ENCODE peak calls at places on chromosomes 2 and 18, in seven cellular contexts. One of them, this sample, is unnamed.
A peak's percentile ranks its signal among the peaks of the same experiment; 100 is the strongest.

GRCh38 chr2:36812196-36812595 is 115.7 kb downstream of the VIT start:
- DNase-seq in Peyer's patch: no peak
- DNase-seq in H1: peak; percentile 9
- DNase-seq in tibial nerve: no peak
- DNase-seq in cardiac muscle cell: peak; percentile 18
- DNase-seq in mammary epithelial cell: no peak
- DNase-seq in stomach: no peak
- DNase-seq in this sample: no peak

GRCh38 chr18:11324510-11324909 is 175.1 kb upstream of the PIEZO2 start:
- DNase-seq in Peyer's patch: no peak
- DNase-seq in H1: no peak
- DNase-seq in tibial nerve: no peak
- DNase-seq in cardiac muscle cell: no peak
- DNase-seq in mammary epithelial cell: no peak
- DNase-seq in stomach: no peak
- DNase-seq in this sample: no peak

GRCh38 chr2:18991177-18992168 is 366.9 kb downstream of the OSR1 start:
- DNase-seq in Peyer's patch: no peak
- DNase-seq in H1: no peak
- DNase-seq in tibial nerve: no peak
- DNase-seq in cardiac muscle cell: no peak
- DNase-seq in mammary epithelial cell: peak; percentile 70
- DNase-seq in stomach: peak; percentile 84
- DNase-seq in this sample: no peak

GRCh38 chr18:76212958-76213357 is 282.1 kb downstream of the ZNF516 start:
- DNase-seq in Peyer's patch: no peak
- DNase-seq in H1: no peak
- DNase-seq in tibial nerve: no peak
- DNase-seq in cardiac muscle cell: no peak
- DNase-seq in mammary epithelial cell: no peak
- DNase-seq in stomach: no peak
- DNase-seq in this sample: no peak

GRCh38 chr18:40608220-40608619 is 1346.8 kb upstream of the PIK3C3 start:
- DNase-seq in Peyer's patch: no peak
- DNase-seq in H1: no peak
- DNase-seq in tibial nerve: no peak
- DNase-seq in cardiac muscle cell: no peak
- DNase-seq in mammary epithelial cell: no peak
- DNase-seq in stomach: no peak
- DNase-seq in this sample: no peak

GRCh38 chr2:96241901-96242611 is 23.7 kb downstream of the TMEM127 start:
- DNase-seq in Peyer's patch: peak; percentile 77
- DNase-seq in H1: no peak
- DNase-seq in tibial nerve: no peak
- DNase-seq in cardiac muscle cell: no peak
- DNase-seq in mammary epithelial cell: peak; percentile 72
- DNase-seq in stomach: peak; percentile 34
- DNase-seq in this sample: peak; percentile 25

GRCh38 chr2:142803158-142803557 is 74.3 kb upstream of the KYNU start:
- DNase-seq in Peyer's patch: no peak
- DNase-seq in H1: no peak
- DNase-seq in tibial nerve: no peak
- DNase-seq in cardiac muscle cell: no peak
- DNase-seq in mammary epithelial cell: no peak
- DNase-seq in stomach: no peak
- DNase-seq in this sample: no peak

GRCh38 chr2:218387369-218388194 is 5.5 kb downstream of the SLC11A1 start:
- DNase-seq in Peyer's patch: no peak
- DNase-seq in H1: no peak
- DNase-seq in tibial nerve: no peak
- DNase-seq in cardiac muscle cell: peak; percentile 34
- DNase-seq in mammary epithelial cell: no peak
- DNase-seq in stomach: peak; percentile 66
- DNase-seq in this sample: no peak

GRCh38 chr2:32864337-32864736 is 82.4 kb upstream of the LTBP1 start:
- DNase-seq in Peyer's patch: no peak
- DNase-seq in H1: no peak
- DNase-seq in tibial nerve: no peak
- DNase-seq in cardiac muscle cell: no peak
- DNase-seq in mammary epithelial cell: no peak
- DNase-seq in stomach: no peak
- DNase-seq in this sample: no peak

GRCh38 chr2:20224716-20225293 is at the start of gene SDC1:
- DNase-seq in Peyer's patch: no peak
- DNase-seq in H1: no peak
- DNase-seq in tibial nerve: no peak
- DNase-seq in cardiac muscle cell: peak; percentile 80
- DNase-seq in mammary epithelial cell: peak; percentile 77
- DNase-seq in stomach: peak; percentile 79
- DNase-seq in this sample: no peak

GRCh38 chr2:11344956-11345671 is 678 bp upstream of the ROCK2 start:
- DNase-seq in Peyer's patch: peak; percentile 24
- DNase-seq in H1: peak; percentile 10
- DNase-seq in tibial nerve: peak; percentile 70
- DNase-seq in cardiac muscle cell: no peak
- DNase-seq in mammary epithelial cell: no peak
- DNase-seq in stomach: peak; percentile 51
- DNase-seq in this sample: peak; percentile 18

GRCh38 chr2:143603035-143603616 is 473.9 kb downstream of the ARHGAP15 start:
- DNase-seq in Peyer's patch: no peak
- DNase-seq in H1: no peak
- DNase-seq in tibial nerve: no peak
- DNase-seq in cardiac muscle cell: no peak
- DNase-seq in mammary epithelial cell: no peak
- DNase-seq in stomach: no peak
- DNase-seq in this sample: no peak

GRCh38 chr2:159146930-159147666 is 139.4 kb downstream of the WDSUB1 start:
- DNase-seq in Peyer's patch: no peak
- DNase-seq in H1: no peak
- DNase-seq in tibial nerve: no peak
- DNase-seq in cardiac muscle cell: no peak
- DNase-seq in mammary epithelial cell: no peak
- DNase-seq in stomach: peak; percentile 67
- DNase-seq in this sample: no peak

GRCh38 chr2:150586858-150587257 is 99.4 kb upstream of the RND3 start:
- DNase-seq in Peyer's patch: no peak
- DNase-seq in H1: no peak
- DNase-seq in tibial nerve: no peak
- DNase-seq in cardiac muscle cell: no peak
- DNase-seq in mammary epithelial cell: peak; percentile 86
- DNase-seq in stomach: no peak
- DNase-seq in this sample: no peak

GRCh38 chr18:75205760-75206109 is 3.2 kb downstream of the PTGR3 start:
- DNase-seq in Peyer's patch: no peak
- DNase-seq in H1: no peak
- DNase-seq in tibial nerve: no peak
- DNase-seq in cardiac muscle cell: no peak
- DNase-seq in mammary epithelial cell: no peak
- DNase-seq in stomach: no peak
- DNase-seq in this sample: no peak

GRCh38 chr2:120734930-120735611 is 597 bp upstream of the GLI2 start:
- DNase-seq in Peyer's patch: no peak
- DNase-seq in H1: no peak
- DNase-seq in tibial nerve: no peak
- DNase-seq in cardiac muscle cell: peak; percentile 20
- DNase-seq in mammary epithelial cell: no peak
- DNase-seq in stomach: peak; percentile 22
- DNase-seq in this sample: no peak

GRCh38 chr2:47272905-47273758 is 118.0 kb upstream of the STPG4 start:
- DNase-seq in Peyer's patch: no peak
- DNase-seq in H1: no peak
- DNase-seq in tibial nerve: no peak
- DNase-seq in cardiac muscle cell: peak; percentile 26
- DNase-seq in mammary epithelial cell: no peak
- DNase-seq in stomach: no peak
- DNase-seq in this sample: no peak

GRCh38 chr2:172087780-172088244 is 2.5 kb downstream of the DLX1 start:
- DNase-seq in Peyer's patch: no peak
- DNase-seq in H1: no peak
- DNase-seq in tibial nerve: no peak
- DNase-seq in cardiac muscle cell: no peak
- DNase-seq in mammary epithelial cell: no peak
- DNase-seq in stomach: no peak
- DNase-seq in this sample: no peak
- H3K27me3 ChIP-seq in Peyer's patch: no peaks in the 10 kb centered on the region
- H3K27me3 ChIP-seq in H1: peaks cover 94% of the 10 kb centered on the region
- H3K27me3 ChIP-seq in tibial nerve: peaks cover 100% of the 10 kb centered on the region
- H3K27me3 ChIP-seq in cardiac muscle cell: peaks cover 100% of the 10 kb centered on the region
- H3K27me3 ChIP-seq in mammary epithelial cell: peaks cover 8% of the 10 kb centered on the region
- H3K27me3 ChIP-seq in stomach: peaks cover 81% of the 10 kb centered on the region
- H3K27me3 ChIP-seq in this sample: peaks cover 99% of the 10 kb centered on the region

DNA sequence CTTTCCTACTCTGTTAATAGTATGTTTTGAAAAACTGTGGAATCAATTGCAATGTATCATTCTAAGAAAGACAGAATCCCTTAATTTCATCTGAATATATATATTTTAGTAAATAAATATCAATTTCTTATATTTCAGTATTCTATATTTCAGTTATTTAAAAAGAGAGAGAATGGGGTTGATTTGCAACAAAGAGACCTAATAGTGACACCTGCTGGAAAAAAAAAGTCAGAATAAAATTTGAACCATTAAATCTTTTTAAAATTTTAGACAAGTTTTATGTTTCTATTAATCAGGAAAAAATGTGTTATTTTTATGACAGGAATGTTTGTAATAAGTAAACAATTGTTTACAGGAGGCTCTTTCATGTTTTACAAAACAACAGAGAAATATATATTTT is 20.7 kb upstream of the CCNT2 start:
- DNase-seq in Peyer's patch: no peak
- DNase-seq in H1: no peak
- DNase-seq in tibial nerve: no peak
- DNase-seq in cardiac muscle cell: peak; percentile 25
- DNase-seq in mammary epithelial cell: no peak
- DNase-seq in stomach: no peak
- DNase-seq in this sample: no peak
- TF ChIP-seq CTCF in Peyer's patch: no peak
- TF ChIP-seq CTCF in H1: no peak
- TF ChIP-seq CTCF in tibial nerve: peak; percentile 41
- TF ChIP-seq CTCF in cardiac muscle cell: peak; percentile 34
- TF ChIP-seq CTCF in mammary epithelial cell: peak; percentile 21
- TF ChIP-seq CTCF in stomach: no peak
- TF ChIP-seq CTCF in this sample: peak; percentile 64

DNA sequence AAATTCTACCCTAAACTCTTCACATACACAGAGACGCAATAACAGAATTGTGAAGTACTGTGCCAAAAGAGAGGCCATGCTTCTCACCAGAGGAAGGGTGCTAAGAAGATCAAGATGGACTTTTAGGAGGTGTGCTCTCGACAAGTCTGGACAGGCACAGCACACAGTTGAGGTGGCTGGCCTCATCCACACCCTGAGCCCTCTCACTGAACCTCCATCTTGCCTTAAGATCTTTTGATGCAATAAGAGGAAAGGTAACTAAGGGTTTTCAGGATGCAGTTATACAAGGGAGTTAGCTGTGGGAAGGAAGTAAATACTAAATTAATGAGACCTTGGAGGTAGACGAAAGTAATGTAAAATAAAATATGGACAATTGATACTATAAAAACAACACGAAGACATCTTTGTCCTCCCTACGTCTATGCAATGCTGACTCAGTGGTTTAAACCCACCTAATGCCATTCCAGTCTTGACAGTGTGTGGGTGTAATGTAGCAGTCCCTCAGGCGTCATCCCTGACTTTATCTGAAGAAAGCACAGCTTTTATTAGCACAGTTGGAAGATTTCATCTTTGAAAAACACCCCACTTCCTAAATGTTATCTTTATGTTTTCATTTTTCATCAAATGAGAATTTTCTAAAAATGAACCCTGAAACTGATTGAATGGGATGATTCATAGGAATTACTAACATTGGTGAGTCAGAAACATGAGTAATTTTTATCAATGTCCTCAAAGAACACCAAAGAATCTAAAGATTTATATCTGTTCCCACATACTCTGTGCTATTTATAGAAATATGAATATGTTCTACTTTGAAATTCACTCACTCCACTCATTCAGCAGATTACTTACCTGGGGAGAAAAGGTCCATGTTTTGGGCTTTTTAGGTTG is 34.0 kb upstream of the MALL start:
- DNase-seq in Peyer's patch: no peak
- DNase-seq in H1: no peak
- DNase-seq in tibial nerve: no peak
- DNase-seq in cardiac muscle cell: no peak
- DNase-seq in mammary epithelial cell: peak; percentile 89
- DNase-seq in stomach: no peak
- DNase-seq in this sample: no peak
- H3K27ac ChIP-seq in Peyer's patch: no peak overlapping the region
- H3K27ac ChIP-seq in H1: no peak overlapping the region
- H3K27ac ChIP-seq in tibial nerve: no peak overlapping the region
- H3K27ac ChIP-seq in cardiac muscle cell: no peak overlapping the region
- H3K27ac ChIP-seq in mammary epithelial cell: peak overlapping the region; percentile 98
- H3K27ac ChIP-seq in stomach: no peak overlapping the region
- H3K27ac ChIP-seq in this sample: no peak overlapping the region

GRCh38 chr18:37552296-37552695 is 13.3 kb downstream of the CELF4 start:
- DNase-seq in Peyer's patch: no peak
- DNase-seq in H1: no peak
- DNase-seq in tibial nerve: no peak
- DNase-seq in cardiac muscle cell: no peak
- DNase-seq in mammary epithelial cell: no peak
- DNase-seq in stomach: no peak
- DNase-seq in this sample: no peak

GRCh38 chr18:37551249-37551648 is 14.3 kb downstream of the CELF4 start:
- DNase-seq in Peyer's patch: no peak
- DNase-seq in H1: no peak
- DNase-seq in tibial nerve: no peak
- DNase-seq in cardiac muscle cell: no peak
- DNase-seq in mammary epithelial cell: no peak
- DNase-seq in stomach: no peak
- DNase-seq in this sample: no peak

GRCh38 chr18:37551846-37552245 is 13.8 kb downstream of the CELF4 start:
- DNase-seq in Peyer's patch: no peak
- DNase-seq in H1: no peak
- DNase-seq in tibial nerve: no peak
- DNase-seq in cardiac muscle cell: no peak
- DNase-seq in mammary epithelial cell: no peak
- DNase-seq in stomach: no peak
- DNase-seq in this sample: no peak

GRCh38 chr18:37554399-37554787 is 11.2 kb downstream of the CELF4 start:
- DNase-seq in Peyer's patch: no peak
- DNase-seq in H1: peak; percentile 41
- DNase-seq in tibial nerve: no peak
- DNase-seq in cardiac muscle cell: no peak
- DNase-seq in mammary epithelial cell: no peak
- DNase-seq in stomach: no peak
- DNase-seq in this sample: no peak

DNA sequence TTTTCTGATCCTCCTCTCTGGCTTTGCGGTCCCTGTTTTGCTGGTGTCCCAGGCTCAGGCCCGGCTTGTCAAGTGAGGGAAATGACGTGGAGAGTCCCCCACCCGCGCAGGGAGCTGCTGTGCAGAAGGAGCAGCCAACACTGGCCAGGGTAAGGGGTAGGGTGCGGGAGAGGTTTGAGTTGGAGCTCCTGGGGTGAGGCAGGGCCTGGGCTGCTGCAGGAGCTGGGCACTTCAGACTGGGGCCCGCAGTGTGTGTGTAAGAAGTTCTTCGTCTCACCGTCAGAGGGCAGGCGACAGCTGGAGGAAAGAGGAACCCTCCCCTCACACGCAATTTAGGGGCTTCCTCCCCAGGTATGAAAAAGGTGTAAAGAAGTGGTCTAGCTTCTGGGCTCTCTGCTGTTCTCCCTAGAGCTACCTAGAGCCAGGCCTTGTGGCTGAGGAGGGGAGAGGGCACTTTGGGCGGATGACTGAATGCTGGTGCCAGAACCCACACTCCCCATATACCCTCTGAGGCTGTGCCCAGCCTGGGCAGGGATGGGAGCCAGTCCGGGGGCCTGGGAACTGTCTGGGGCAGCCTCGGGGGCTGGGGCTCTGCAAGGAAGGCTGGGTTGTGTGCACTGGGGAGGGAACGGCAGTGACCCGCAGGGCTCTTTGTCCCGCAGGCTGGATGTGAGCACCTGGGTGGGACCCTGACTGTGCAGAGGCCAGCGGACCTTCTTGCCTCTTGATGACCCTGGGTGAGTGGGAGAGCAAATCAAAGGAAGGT is 11.8 kb downstream of the CELF4 start:
- DNase-seq in Peyer's patch: no peak
- DNase-seq in H1: no peak
- DNase-seq in tibial nerve: no peak
- DNase-seq in cardiac muscle cell: peak; percentile 60
- DNase-seq in mammary epithelial cell: no peak
- DNase-seq in stomach: no peak
- DNase-seq in this sample: no peak
- H3K27me3 ChIP-seq in Peyer's patch: no peaks in the 10 kb centered on the region
- H3K27me3 ChIP-seq in H1: peaks cover 8% of the 10 kb centered on the region
- H3K27me3 ChIP-seq in tibial nerve: peaks cover 13% of the 10 kb centered on the region
- H3K27me3 ChIP-seq in cardiac muscle cell: peaks cover 42% of the 10 kb centered on the region
- H3K27me3 ChIP-seq in mammary epithelial cell: peaks cover 3% of the 10 kb centered on the region
- H3K27me3 ChIP-seq in stomach: no peaks in the 10 kb centered on the region
- H3K27me3 ChIP-seq in this sample: no peaks in the 10 kb centered on the region

This sample was measured in CD4-positive, alpha-beta T cell.